ENCODE peak calls at places on chromosomes 7 and 10, in four cellular contexts. One of them, this sample, is unnamed.

GRCh38 chr7:28408105-28408973 is 4.0 kb upstream of the CREB5 start:
- DNase-seq in foreskin fibroblast: no peak
- DNase-seq in heart left ventricle: peak
- DNase-seq in heart right ventricle: peak
- DNase-seq in this sample: no peak

GRCh38 chr7:98165827-98166667 is 45.2 kb upstream of the BHLHA15 start:
- DNase-seq in heart right ventricle: peak
- DNase-seq in heart left ventricle: peak
- DNase-seq in foreskin fibroblast: peak
- DNase-seq in this sample: peak

GRCh38 chr10:127043312-127043711 is 138.1 kb downstream of the DOCK1 start:
- DNase-seq in heart right ventricle: no peak
- DNase-seq in heart left ventricle: no peak
- DNase-seq in foreskin fibroblast: no peak
- DNase-seq in this sample: no peak

GRCh38 chr10:79385392-79385795 is 38.1 kb downstream of the PPIF start:
- DNase-seq in heart right ventricle: no peak
- DNase-seq in foreskin fibroblast: no peak
- DNase-seq in heart left ventricle: no peak
- DNase-seq in this sample: no peak

GRCh38 chr7:150404785-150405583 is 25.9 kb downstream of the ZNF775 start:
- DNase-seq in foreskin fibroblast: peak
- DNase-seq in heart left ventricle: peak
- DNase-seq in heart right ventricle: peak
- DNase-seq in this sample: peak

GRCh38 chr10:17232276-17232987 is 4.4 kb downstream of the VIM start:
- DNase-seq in foreskin fibroblast: no peak
- DNase-seq in heart left ventricle: no peak
- DNase-seq in heart right ventricle: no peak
- DNase-seq in this sample: no peak

GRCh38 chr7:138097064-138097741 is 20.9 kb downstream of the AKR1D1 start:
- DNase-seq in heart left ventricle: no peak
- DNase-seq in heart right ventricle: no peak
- DNase-seq in foreskin fibroblast: no peak
- DNase-seq in this sample: no peak

GRCh38 chr10:27150261-27150660 is 3.9 kb downstream of the YME1L1 start:
- DNase-seq in heart left ventricle: no peak
- DNase-seq in heart right ventricle: no peak
- DNase-seq in foreskin fibroblast: no peak
- DNase-seq in this sample: no peak

GRCh38 chr7:42017356-42017986 is 219.5 kb downstream of the GLI3 start:
- DNase-seq in foreskin fibroblast: no peak
- DNase-seq in heart left ventricle: no peak
- DNase-seq in heart right ventricle: no peak
- DNase-seq in this sample: no peak

GRCh38 chr7:2613113-2613925 is 18.5 kb upstream of the TTYH3 start:
- DNase-seq in heart right ventricle: no peak
- DNase-seq in heart left ventricle: no peak
- DNase-seq in foreskin fibroblast: no peak
- DNase-seq in this sample: no peak

GRCh38 chr10:114312585-114312984 is 73.5 kb downstream of the VWA2 start:
- DNase-seq in heart right ventricle: no peak
- DNase-seq in heart left ventricle: no peak
- DNase-seq in foreskin fibroblast: no peak
- DNase-seq in this sample: no peak

GRCh38 chr10:119318411-119319160 is 111.2 kb downstream of the GRK5 start:
- DNase-seq in heart left ventricle: no peak
- DNase-seq in heart right ventricle: peak
- DNase-seq in foreskin fibroblast: no peak
- DNase-seq in this sample: no peak

GRCh38 chr7:84110400-84110799 is 84.2 kb downstream of the SEMA3A start:
- DNase-seq in foreskin fibroblast: no peak
- DNase-seq in heart left ventricle: no peak
- DNase-seq in heart right ventricle: no peak
- DNase-seq in this sample: no peak

GRCh38 chr7:123624527-123625183 is 23.0 kb downstream of the ASB15 start:
- DNase-seq in heart left ventricle: no peak
- DNase-seq in heart right ventricle: peak
- DNase-seq in foreskin fibroblast: no peak
- DNase-seq in this sample: peak

GRCh38 chr10:7410800-7411670 is at the start of gene SFMBT2:
- DNase-seq in heart right ventricle: peak
- DNase-seq in foreskin fibroblast: peak
- DNase-seq in heart left ventricle: peak
- DNase-seq in this sample: peak
- TF ChIP-seq CTCF in heart right ventricle: no peak
- TF ChIP-seq CTCF in foreskin fibroblast: no peak
- TF ChIP-seq CTCF in heart left ventricle: peak
- TF ChIP-seq CTCF in this sample: no peak

GRCh38 chr7:152173372-152174070 is 148.0 kb downstream of the GALNT11 start:
- DNase-seq in heart right ventricle: no peak
- DNase-seq in foreskin fibroblast: no peak
- DNase-seq in heart left ventricle: no peak
- DNase-seq in this sample: no peak
- TF ChIP-seq CTCF in heart right ventricle: no peak
- TF ChIP-seq CTCF in foreskin fibroblast: no peak
- TF ChIP-seq CTCF in heart left ventricle: no peak
- TF ChIP-seq CTCF in this sample: no peak

GRCh38 chr10:104640339-104641149 is 546 bp upstream of the SORCS3 start:
- DNase-seq in heart right ventricle: no peak
- DNase-seq in heart left ventricle: no peak
- DNase-seq in foreskin fibroblast: no peak
- DNase-seq in this sample: no peak

GRCh38 chr10:104642001-104642270 is 846 bp downstream of the SORCS3 start:
- DNase-seq in heart left ventricle: no peak
- DNase-seq in heart right ventricle: no peak
- DNase-seq in foreskin fibroblast: no peak
- DNase-seq in this sample: no peak

GRCh38 chr10:104641150-104642000 is at the start of gene SORCS3:
- DNase-seq in heart right ventricle: no peak
- DNase-seq in heart left ventricle: no peak
- DNase-seq in foreskin fibroblast: no peak
- DNase-seq in this sample: no peak

GRCh38 chr10:104642311-104643022 is 1.4 kb downstream of the SORCS3 start:
- DNase-seq in foreskin fibroblast: no peak
- DNase-seq in heart right ventricle: peak
- DNase-seq in heart left ventricle: peak
- DNase-seq in this sample: no peak

GRCh38 chr10:104643023-104643663 is 2.1 kb downstream of the SORCS3 start:
- DNase-seq in heart left ventricle: no peak
- DNase-seq in foreskin fibroblast: no peak
- DNase-seq in heart right ventricle: no peak
- DNase-seq in this sample: no peak
- TF ChIP-seq CTCF in heart left ventricle: no peak
- TF ChIP-seq CTCF in foreskin fibroblast: peak
- TF ChIP-seq CTCF in heart right ventricle: no peak
- TF ChIP-seq CTCF in this sample: no peak

GRCh38 chr10:70266701-70267100 is 17.1 kb downstream of the NPFFR1 start:
- DNase-seq in foreskin fibroblast: no peak
- DNase-seq in heart left ventricle: no peak
- DNase-seq in heart right ventricle: no peak
- DNase-seq in this sample: no peak

GRCh38 chr10:70267161-70267933 is 16.5 kb downstream of the NPFFR1 start:
- DNase-seq in foreskin fibroblast: peak
- DNase-seq in heart right ventricle: no peak
- DNase-seq in heart left ventricle: no peak
- DNase-seq in this sample: no peak

GRCh38 chr10:70268376-70268775 is 15.4 kb downstream of the NPFFR1 start:
- DNase-seq in heart left ventricle: no peak
- DNase-seq in foreskin fibroblast: no peak
- DNase-seq in heart right ventricle: no peak
- DNase-seq in this sample: no peak

GRCh38 chr10:70266056-70266455 is 17.7 kb downstream of the NPFFR1 start:
- DNase-seq in foreskin fibroblast: no peak
- DNase-seq in heart right ventricle: no peak
- DNase-seq in heart left ventricle: no peak
- DNase-seq in this sample: no peak

DNA sequence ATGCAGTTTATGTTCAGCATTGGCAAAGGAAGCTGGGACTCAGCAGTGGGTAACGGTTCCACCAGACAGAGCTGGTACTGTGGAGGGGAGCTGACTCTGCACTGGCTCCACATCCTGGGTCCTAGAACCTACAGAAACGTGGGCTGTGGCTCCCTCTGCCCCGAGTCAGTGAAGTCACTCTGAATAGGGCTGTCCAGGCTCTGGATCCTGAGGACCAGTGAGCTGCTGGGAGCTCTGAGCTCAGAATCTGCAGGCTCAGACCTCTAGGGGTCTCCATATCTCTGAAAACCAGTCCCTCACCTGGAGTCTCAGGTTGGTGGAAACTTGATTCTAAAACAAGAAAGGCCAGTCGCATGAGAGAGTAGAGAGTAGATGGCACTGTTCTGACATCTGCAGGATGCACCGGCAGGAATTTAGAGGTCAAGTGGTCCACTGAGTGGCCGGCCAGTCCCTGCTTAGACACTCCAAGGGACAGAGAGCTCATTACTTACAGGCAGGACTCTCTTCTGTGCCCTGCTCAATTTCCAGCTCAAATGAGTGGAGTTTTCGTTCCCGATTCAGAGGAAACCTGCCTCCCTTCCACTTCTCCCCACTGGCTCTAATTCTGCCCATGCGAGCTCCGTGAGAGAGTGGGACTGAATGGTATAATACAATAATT is 18.6 kb downstream of the NPFFR1 start:
- DNase-seq in heart right ventricle: no peak
- DNase-seq in foreskin fibroblast: no peak
- DNase-seq in heart left ventricle: no peak
- DNase-seq in this sample: no peak
- TF ChIP-seq CTCF in heart right ventricle: no peak
- TF ChIP-seq CTCF in foreskin fibroblast: no peak
- TF ChIP-seq CTCF in heart left ventricle: no peak
- TF ChIP-seq CTCF in this sample: no peak

GRCh38 chr7:128869138-128869943 is 6.7 kb downstream of the ATP6V1F start:
- DNase-seq in heart left ventricle: peak
- DNase-seq in foreskin fibroblast: peak
- DNase-seq in heart right ventricle: peak
- DNase-seq in this sample: peak
- TF ChIP-seq CTCF in heart left ventricle: peak
- TF ChIP-seq CTCF in foreskin fibroblast: peak
- TF ChIP-seq CTCF in heart right ventricle: no peak
- TF ChIP-seq CTCF in this sample: no peak

GRCh38 chr7:86012955-86013354 is 630.8 kb upstream of the GRM3 start:
- DNase-seq in heart left ventricle: no peak
- DNase-seq in heart right ventricle: no peak
- DNase-seq in foreskin fibroblast: no peak
- DNase-seq in this sample: no peak

GRCh38 chr7:86008898-86009297 is 634.8 kb upstream of the GRM3 start:
- DNase-seq in heart right ventricle: no peak
- DNase-seq in heart left ventricle: no peak
- DNase-seq in foreskin fibroblast: no peak
- DNase-seq in this sample: no peak

DNA sequence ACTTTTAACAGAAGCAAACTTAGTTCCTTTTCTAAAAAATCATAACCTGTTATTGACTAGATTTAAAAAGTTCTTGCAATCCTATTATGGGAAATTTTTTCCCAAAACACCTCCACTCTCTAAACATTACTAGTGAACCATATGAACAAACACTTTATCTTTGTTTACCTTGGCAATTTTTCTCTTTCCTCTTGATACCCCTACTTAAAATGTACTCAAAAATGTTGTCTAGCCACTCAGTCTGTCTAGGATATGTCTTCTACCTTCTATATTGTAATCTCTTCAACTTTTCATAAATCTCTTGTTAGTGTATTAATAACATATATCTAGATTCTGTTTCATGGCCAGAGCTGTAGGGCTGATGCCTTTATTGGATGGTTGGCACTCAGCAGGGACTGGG is 630.0 kb upstream of the GRM3 start:
- DNase-seq in heart left ventricle: no peak
- DNase-seq in heart right ventricle: no peak
- DNase-seq in foreskin fibroblast: no peak
- DNase-seq in this sample: no peak
- TF ChIP-seq CTCF in heart left ventricle: no peak
- TF ChIP-seq CTCF in heart right ventricle: no peak
- TF ChIP-seq CTCF in foreskin fibroblast: no peak
- TF ChIP-seq CTCF in this sample: no peak

DNA sequence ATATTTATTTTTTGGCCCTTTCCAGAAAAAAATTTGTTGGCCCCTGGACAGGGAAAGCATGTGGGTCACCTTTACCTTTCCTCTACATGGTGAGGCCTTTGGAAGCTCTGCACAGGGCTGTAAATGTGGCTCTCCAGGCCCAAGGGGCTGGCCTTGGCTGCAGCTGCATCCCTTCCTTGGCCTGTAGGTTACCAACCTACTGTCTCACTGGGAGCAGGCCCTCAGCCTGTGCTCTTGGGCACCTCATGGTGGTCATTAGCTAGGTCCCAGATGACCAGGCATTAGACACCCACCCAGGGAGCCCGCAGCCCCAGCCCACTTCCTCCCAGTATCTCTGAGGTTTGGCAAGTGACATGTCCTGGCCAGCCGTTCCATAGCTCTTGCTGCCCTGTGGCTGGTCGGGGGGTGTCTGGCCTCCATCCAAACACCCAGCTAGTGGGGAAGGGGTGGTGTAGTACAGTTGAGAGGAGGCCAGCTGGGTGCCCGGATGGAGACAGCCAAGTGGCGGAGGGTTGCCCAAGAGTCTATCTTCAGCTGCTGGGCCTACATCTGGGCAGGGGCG is 7.1 kb upstream of the CPA5 start:
- DNase-seq in heart left ventricle: no peak
- DNase-seq in foreskin fibroblast: no peak
- DNase-seq in heart right ventricle: no peak
- DNase-seq in this sample: no peak
- TF ChIP-seq CTCF in heart left ventricle: no peak
- TF ChIP-seq CTCF in foreskin fibroblast: no peak
- TF ChIP-seq CTCF in heart right ventricle: no peak
- TF ChIP-seq CTCF in this sample: no peak

DNA sequence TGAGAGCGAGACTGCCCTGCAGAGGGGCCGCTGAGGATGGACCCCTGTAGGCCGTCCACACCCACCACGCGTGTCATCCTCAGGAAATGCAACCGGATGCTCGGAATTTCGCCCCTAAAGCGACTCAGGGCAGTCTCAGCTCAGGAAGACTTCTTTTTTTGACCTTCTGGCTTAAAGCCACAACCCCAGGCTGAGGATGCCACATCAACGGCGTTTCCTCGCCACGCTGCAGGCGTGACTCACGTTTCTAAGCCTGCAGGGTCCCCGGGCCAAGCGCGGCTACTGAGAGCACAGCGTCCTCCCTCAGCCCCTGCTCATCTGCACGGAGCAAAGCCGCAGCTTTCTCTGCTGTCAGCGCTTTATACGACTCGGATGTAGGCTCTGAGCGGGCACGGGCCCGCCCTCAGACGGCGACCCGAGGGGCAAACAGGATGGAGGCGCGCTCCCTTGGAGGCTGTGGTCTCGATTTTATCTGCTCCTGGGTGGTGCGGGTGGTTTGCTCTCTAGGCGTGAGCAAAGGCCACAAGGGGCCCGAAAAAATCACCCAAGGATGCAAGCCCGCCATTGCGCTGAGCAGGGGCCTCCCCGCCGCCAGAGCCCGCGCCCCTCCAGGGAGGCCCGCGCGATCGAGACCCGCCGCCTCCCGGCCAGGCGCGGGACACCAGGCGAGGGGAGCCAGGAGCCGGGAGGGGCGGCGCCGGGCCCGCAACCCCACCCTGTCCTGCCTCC is 726 bp upstream of the INSIG1 start:
- DNase-seq in heart left ventricle: peak
- DNase-seq in foreskin fibroblast: peak
- DNase-seq in heart right ventricle: peak
- DNase-seq in this sample: peak
- TF ChIP-seq CTCF in heart left ventricle: peak
- TF ChIP-seq CTCF in foreskin fibroblast: peak
- TF ChIP-seq CTCF in heart right ventricle: peak
- TF ChIP-seq CTCF in this sample: no peak